ENCODE peak calls at places on chromosomes 2 and 18, in six cellular contexts. One of them, this sample, is unnamed.

GRCh38 chr18:49431563-49431962 is 28.9 kb downstream of the DYM start:
- DNase-seq in CD8-positive, alpha-beta memory T cell: no peak
- DNase-seq in endodermal cell: no peak
- DNase-seq in H9: peak; percentile 39
- DNase-seq in A549: no peak
- DNase-seq in H1: no peak
- DNase-seq in this sample: no peak

GRCh38 chr2:85175369-85176299 is 42.4 kb downstream of the TCF7L1 start:
- DNase-seq in CD8-positive, alpha-beta memory T cell: no peak
- DNase-seq in endodermal cell: peak; percentile 70
- DNase-seq in H9: no peak
- DNase-seq in A549: no peak
- DNase-seq in H1: no peak
- DNase-seq in this sample: no peak

GRCh38 chr2:95284886-95285541 is 10.8 kb downstream of the PROM2 start:
- DNase-seq in CD8-positive, alpha-beta memory T cell: no peak
- DNase-seq in endodermal cell: peak; percentile 67
- DNase-seq in H9: no peak
- DNase-seq in A549: no peak
- DNase-seq in H1: no peak
- DNase-seq in this sample: no peak

GRCh38 chr2:126970583-126970982 is 71.9 kb downstream of the TEX51 start:
- DNase-seq in CD8-positive, alpha-beta memory T cell: no peak
- DNase-seq in endodermal cell: peak; percentile 79
- DNase-seq in H9: peak; percentile 48
- DNase-seq in A549: no peak
- DNase-seq in H1: peak; percentile 48
- DNase-seq in this sample: no peak

GRCh38 chr18:50275503-50276036 is 5.8 kb downstream of the MBD1 start:
- DNase-seq in CD8-positive, alpha-beta memory T cell: no peak
- DNase-seq in endodermal cell: no peak
- DNase-seq in H9: no peak
- DNase-seq in A549: no peak
- DNase-seq in H1: no peak
- DNase-seq in this sample: no peak

GRCh38 chr2:74902281-74902860 is 56.1 kb upstream of the POLE4 start:
- DNase-seq in CD8-positive, alpha-beta memory T cell: no peak
- DNase-seq in endodermal cell: peak; percentile 22
- DNase-seq in H9: no peak
- DNase-seq in A549: no peak
- DNase-seq in H1: no peak
- DNase-seq in this sample: no peak

GRCh38 chr2:219099319-219099718 is 38.6 kb upstream of the IHH start:
- DNase-seq in CD8-positive, alpha-beta memory T cell: no peak
- DNase-seq in endodermal cell: no peak
- DNase-seq in H9: no peak
- DNase-seq in A549: no peak
- DNase-seq in H1: no peak
- DNase-seq in this sample: no peak

GRCh38 chr2:165018207-165018606 is 62.9 kb upstream of the SLC38A11 start:
- DNase-seq in CD8-positive, alpha-beta memory T cell: no peak
- DNase-seq in endodermal cell: peak; percentile 67
- DNase-seq in H9: peak; percentile 56
- DNase-seq in A549: no peak
- DNase-seq in H1: no peak
- DNase-seq in this sample: no peak

GRCh38 chr18:25876334-25876979 is 214.0 kb downstream of the SS18 start:
- DNase-seq in CD8-positive, alpha-beta memory T cell: no peak
- DNase-seq in endodermal cell: no peak
- DNase-seq in H9: no peak
- DNase-seq in A549: no peak
- DNase-seq in H1: no peak
- DNase-seq in this sample: no peak

GRCh38 chr2:25363733-25364132 is 22.0 kb upstream of the DNMT3A start:
- DNase-seq in CD8-positive, alpha-beta memory T cell: no peak
- DNase-seq in endodermal cell: peak; percentile 37
- DNase-seq in H9: no peak
- DNase-seq in A549: no peak
- DNase-seq in H1: no peak
- DNase-seq in this sample: no peak

GRCh38 chr2:25362564-25363145 is 20.9 kb upstream of the DNMT3A start:
- DNase-seq in CD8-positive, alpha-beta memory T cell: peak; percentile 57
- DNase-seq in endodermal cell: peak; percentile 54
- DNase-seq in H9: no peak
- DNase-seq in A549: no peak
- DNase-seq in H1: no peak
- DNase-seq in this sample: no peak

GRCh38 chr2:25367296-25367695 is 25.6 kb upstream of the DNMT3A start:
- DNase-seq in CD8-positive, alpha-beta memory T cell: no peak
- DNase-seq in endodermal cell: no peak
- DNase-seq in H9: no peak
- DNase-seq in A549: no peak
- DNase-seq in H1: no peak
- DNase-seq in this sample: no peak

GRCh38 chr2:25366629-25367028 is 24.9 kb upstream of the DNMT3A start:
- DNase-seq in CD8-positive, alpha-beta memory T cell: no peak
- DNase-seq in endodermal cell: no peak
- DNase-seq in H9: no peak
- DNase-seq in A549: no peak
- DNase-seq in H1: no peak
- DNase-seq in this sample: no peak

DNA sequence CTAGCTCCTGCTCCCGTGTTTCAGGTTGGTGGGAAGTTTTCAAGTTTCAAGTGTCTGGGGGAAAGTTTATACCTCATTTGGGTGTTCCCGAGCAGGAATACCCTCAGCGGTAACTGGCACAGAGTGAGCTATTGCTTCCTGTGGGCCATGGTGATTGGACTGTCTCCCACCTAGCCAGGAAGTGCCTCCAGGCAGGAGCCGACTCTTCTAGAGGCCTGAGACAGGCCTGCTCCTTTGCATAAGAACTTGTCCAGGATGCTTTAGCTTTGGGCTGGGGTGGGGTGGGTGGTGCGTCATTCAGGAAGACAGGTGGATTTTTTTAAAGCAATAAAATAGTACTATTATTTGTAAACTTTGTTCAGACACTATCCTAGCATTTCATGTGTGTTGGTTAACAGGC is 23.5 kb upstream of the DNMT3A start:
- DNase-seq in CD8-positive, alpha-beta memory T cell: no peak
- DNase-seq in endodermal cell: peak; percentile 46
- DNase-seq in H9: no peak
- DNase-seq in A549: no peak
- DNase-seq in H1: no peak
- DNase-seq in this sample: no peak
- H3K27ac ChIP-seq in CD8-positive, alpha-beta memory T cell: no peak overlapping the region
- H3K27ac ChIP-seq in endodermal cell: no peak overlapping the region
- H3K27ac ChIP-seq in H9: no peak overlapping the region
- H3K27ac ChIP-seq in A549: no peak overlapping the region
- H3K27ac ChIP-seq in H1: no peak overlapping the region
- H3K27ac ChIP-seq in this sample: no peak overlapping the region

DNA sequence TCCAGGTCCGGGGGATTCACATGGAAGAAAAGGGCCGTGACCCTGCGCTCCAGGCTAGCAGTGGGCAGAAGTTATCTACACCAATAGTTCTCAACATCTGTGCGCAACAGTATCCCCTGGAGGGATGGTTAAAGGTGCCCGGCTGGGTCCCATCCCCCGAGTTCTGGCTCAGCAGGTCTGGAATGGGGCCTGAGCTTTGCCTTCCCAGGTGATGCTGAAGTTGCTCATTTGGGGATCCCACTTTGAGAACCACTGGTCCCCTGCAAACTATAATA is 31.1 kb downstream of the DNMT3A start:
- DNase-seq in CD8-positive, alpha-beta memory T cell: no peak
- DNase-seq in endodermal cell: no peak
- DNase-seq in H9: no peak
- DNase-seq in A549: no peak
- DNase-seq in H1: peak; percentile 69
- DNase-seq in this sample: no peak
- H3K4me1 ChIP-seq in CD8-positive, alpha-beta memory T cell: peaks cover 82% of the 10 kb centered on the region
- H3K4me1 ChIP-seq in endodermal cell: peaks cover 6% of the 10 kb centered on the region
- H3K4me1 ChIP-seq in H9: peaks cover 8% of the 10 kb centered on the region
- H3K4me1 ChIP-seq in A549: peaks cover 6% of the 10 kb centered on the region
- H3K4me1 ChIP-seq in H1: peaks cover 51% of the 10 kb centered on the region
- H3K4me1 ChIP-seq in this sample: peaks cover 30% of the 10 kb centered on the region

GRCh38 chr2:52597361-52597760 is 1170.2 kb upstream of the CHAC2 start:
- DNase-seq in CD8-positive, alpha-beta memory T cell: no peak
- DNase-seq in endodermal cell: no peak
- DNase-seq in H9: no peak
- DNase-seq in A549: no peak
- DNase-seq in H1: no peak
- DNase-seq in this sample: no peak

GRCh38 chr2:52594036-52594435 is 1173.6 kb upstream of the CHAC2 start:
- DNase-seq in CD8-positive, alpha-beta memory T cell: no peak
- DNase-seq in endodermal cell: no peak
- DNase-seq in H9: no peak
- DNase-seq in A549: no peak
- DNase-seq in H1: no peak
- DNase-seq in this sample: no peak
- H3K9me3 ChIP-seq in CD8-positive, alpha-beta memory T cell: no peaks in the 10 kb centered on the region
- H3K9me3 ChIP-seq in endodermal cell: peaks cover 16% of the 10 kb centered on the region
- H3K9me3 ChIP-seq in H9: no peaks in the 10 kb centered on the region
- H3K9me3 ChIP-seq in A549: no peaks in the 10 kb centered on the region
- H3K9me3 ChIP-seq in H1: no peaks in the 10 kb centered on the region
- H3K9me3 ChIP-seq in this sample: no peaks in the 10 kb centered on the region

GRCh38 chr2:14628906-14629305 is 3.6 kb upstream of the LRATD1 start:
- DNase-seq in CD8-positive, alpha-beta memory T cell: no peak
- DNase-seq in endodermal cell: no peak
- DNase-seq in H9: no peak
- DNase-seq in A549: no peak
- DNase-seq in H1: no peak
- DNase-seq in this sample: no peak
- H3K27ac ChIP-seq in CD8-positive, alpha-beta memory T cell: no peak overlapping the region
- H3K27ac ChIP-seq in endodermal cell: no peak overlapping the region
- H3K27ac ChIP-seq in H9: no peak overlapping the region
- H3K27ac ChIP-seq in A549: no peak overlapping the region
- H3K27ac ChIP-seq in H1: no peak overlapping the region
- H3K27ac ChIP-seq in this sample: no peak overlapping the region

GRCh38 chr2:70243804-70244584 is 4.4 kb downstream of the TIA1 start:
- DNase-seq in CD8-positive, alpha-beta memory T cell: no peak
- DNase-seq in endodermal cell: no peak
- DNase-seq in H9: no peak
- DNase-seq in A549: no peak
- DNase-seq in H1: no peak
- DNase-seq in this sample: no peak

GRCh38 chr2:70241338-70241737 is 7.1 kb downstream of the TIA1 start:
- DNase-seq in CD8-positive, alpha-beta memory T cell: no peak
- DNase-seq in endodermal cell: no peak
- DNase-seq in H9: no peak
- DNase-seq in A549: no peak
- DNase-seq in H1: no peak
- DNase-seq in this sample: no peak

GRCh38 chr2:70242552-70242951 is 5.9 kb downstream of the TIA1 start:
- DNase-seq in CD8-positive, alpha-beta memory T cell: no peak
- DNase-seq in endodermal cell: peak; percentile 59
- DNase-seq in H9: no peak
- DNase-seq in A549: no peak
- DNase-seq in H1: no peak
- DNase-seq in this sample: no peak

DNA sequence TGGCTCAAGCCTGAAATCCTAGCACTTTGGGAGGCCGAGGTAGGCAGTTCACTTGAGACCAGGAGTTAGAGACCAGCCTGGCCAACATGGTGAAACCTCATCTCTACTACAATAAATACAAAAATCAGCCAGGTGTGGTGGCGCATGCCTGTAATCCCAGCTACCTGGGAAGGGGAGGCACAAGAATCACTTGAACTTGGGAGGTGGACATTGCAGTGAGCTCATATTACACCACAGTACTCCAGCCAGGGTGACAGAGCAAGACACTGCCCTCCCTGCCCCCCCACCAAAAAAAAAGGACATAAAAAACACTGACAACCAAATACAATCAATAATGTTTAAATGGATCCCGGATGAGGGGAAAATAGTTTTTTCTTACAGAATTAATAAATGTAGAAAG is 7.8 kb downstream of the TIA1 start:
- DNase-seq in CD8-positive, alpha-beta memory T cell: no peak
- DNase-seq in endodermal cell: no peak
- DNase-seq in H9: no peak
- DNase-seq in A549: no peak
- DNase-seq in H1: no peak
- DNase-seq in this sample: no peak
- H3K4me1 ChIP-seq in CD8-positive, alpha-beta memory T cell: peaks cover 30% of the 10 kb centered on the region
- H3K4me1 ChIP-seq in endodermal cell: peaks cover 3% of the 10 kb centered on the region
- H3K4me1 ChIP-seq in H9: peaks cover 3% of the 10 kb centered on the region
- H3K4me1 ChIP-seq in A549: peaks cover 10% of the 10 kb centered on the region
- H3K4me1 ChIP-seq in H1: peaks cover 5% of the 10 kb centered on the region
- H3K4me1 ChIP-seq in this sample: no peaks in the 10 kb centered on the region

GRCh38 chr2:236239276-236240065 is 24.7 kb downstream of the ASB18 start:
- DNase-seq in CD8-positive, alpha-beta memory T cell: no peak
- DNase-seq in endodermal cell: peak; percentile 48
- DNase-seq in H9: no peak
- DNase-seq in A549: no peak
- DNase-seq in H1: peak; percentile 48
- DNase-seq in this sample: no peak

GRCh38 chr2:236236559-236237450 is 27.4 kb downstream of the ASB18 start:
- DNase-seq in CD8-positive, alpha-beta memory T cell: no peak
- DNase-seq in endodermal cell: peak; percentile 51
- DNase-seq in H9: no peak
- DNase-seq in A549: peak; percentile 10
- DNase-seq in H1: peak; percentile 43
- DNase-seq in this sample: no peak

GRCh38 chr2:236240228-236240990 is 23.8 kb downstream of the ASB18 start:
- DNase-seq in CD8-positive, alpha-beta memory T cell: no peak
- DNase-seq in endodermal cell: peak; percentile 55
- DNase-seq in H9: no peak
- DNase-seq in A549: no peak
- DNase-seq in H1: peak; percentile 52
- DNase-seq in this sample: no peak

GRCh38 chr2:236238756-236239155 is 25.4 kb downstream of the ASB18 start:
- DNase-seq in CD8-positive, alpha-beta memory T cell: no peak
- DNase-seq in endodermal cell: peak; percentile 63
- DNase-seq in H9: no peak
- DNase-seq in A549: no peak
- DNase-seq in H1: peak; percentile 53
- DNase-seq in this sample: no peak

DNA sequence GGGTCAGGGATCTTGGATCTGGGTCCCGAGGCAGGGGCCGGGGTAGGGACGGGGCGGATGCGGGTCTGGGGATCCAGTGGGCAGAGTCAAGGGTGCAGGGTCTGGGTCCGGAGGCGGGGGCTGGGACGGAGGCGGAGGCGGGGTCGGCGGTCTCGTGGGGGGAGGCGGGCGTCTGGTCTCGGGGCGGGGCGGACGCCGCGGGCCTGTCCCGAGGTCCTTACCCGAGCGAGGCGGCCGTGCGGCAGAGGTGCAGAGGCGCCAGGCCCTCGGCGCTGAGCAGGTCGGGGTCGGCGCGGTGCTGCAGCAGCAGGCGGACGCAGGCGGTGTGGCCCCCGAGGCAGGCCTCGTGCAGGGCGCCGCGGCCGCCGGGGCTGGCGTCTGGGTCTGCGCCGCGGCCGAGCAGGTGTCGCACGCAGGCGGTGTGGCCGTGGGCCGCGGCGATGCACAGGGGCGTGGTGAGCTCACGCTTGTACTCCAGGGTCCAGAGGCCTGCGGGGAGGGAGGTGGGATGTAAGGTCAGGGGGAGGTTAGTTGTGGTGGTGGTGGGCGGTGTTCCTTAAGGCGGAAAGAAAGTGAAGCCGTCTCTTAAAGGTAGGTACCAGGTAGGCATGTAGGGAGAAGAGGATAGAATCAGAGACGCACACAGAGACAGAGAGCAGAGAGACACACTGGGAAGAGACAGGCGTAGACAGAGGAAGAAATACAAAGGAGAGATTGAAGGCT is 26.6 kb downstream of the ASB18 start:
- DNase-seq in CD8-positive, alpha-beta memory T cell: no peak
- DNase-seq in endodermal cell: peak; percentile 77
- DNase-seq in H9: peak; percentile 63
- DNase-seq in A549: no peak
- DNase-seq in H1: peak; percentile 72
- DNase-seq in this sample: no peak
- H3K9me3 ChIP-seq in CD8-positive, alpha-beta memory T cell: no peaks in the 10 kb centered on the region
- H3K9me3 ChIP-seq in endodermal cell: no peaks in the 10 kb centered on the region
- H3K9me3 ChIP-seq in H9: no peaks in the 10 kb centered on the region
- H3K9me3 ChIP-seq in A549: peaks cover 5% of the 10 kb centered on the region
- H3K9me3 ChIP-seq in H1: no peaks in the 10 kb centered on the region
- H3K9me3 ChIP-seq in this sample: no peaks in the 10 kb centered on the region

This sample was measured in iPS DF 6.9.